ENCODE peak calls at places on chromosomes 1 and 21, in seven cellular contexts. F is K562, M is ascending aorta, B is adrenal gland, U is lower lobe of right lung, Q is HepG2, V is GM23248. J is an unnamed sample. For H3K9me3 and H3K36me3, the result is how much of the 10 kb centered on the place peaks cover.

GRCh38 chr21:45498646-45499000 is 43.6 kb downstream of the SLC19A1 start:
- DNase-seq in F (no peak), B (no peak), U (peak), Q (no peak), V (no peak), M (peak), J (no peak)

GRCh38 chr1:162374406-162374805 is 2.2 kb downstream of the SPATA46 start:
- DNase-seq in F (no peak), M (no peak), Q (no peak), V (no peak), B (no peak), U (no peak), J (no peak)

GRCh38 chr1:206518743-206519142 is 11.4 kb downstream of the RASSF5 start:
- DNase-seq in F (no peak), M (no peak), V (no peak), U (no peak), Q (no peak), B (no peak), J (no peak)

GRCh38 chr1:209655412-209655811 is 3.2 kb upstream of the LAMB3 start:
- DNase-seq in V (no peak), U (no peak), F (no peak), B (no peak), M (no peak), Q (no peak), J (no peak)

GRCh38 chr1:83787246-83787998 is 211.5 kb downstream of the TTLL7 start:
- DNase-seq in V (no peak), U (no peak), Q (no peak), F (no peak), M (no peak), B (no peak), J (no peak)

GRCh38 chr1:49051647-49052046 is 275.0 kb upstream of the BEND5 start:
- DNase-seq in F (no peak), U (no peak), V (no peak), Q (no peak), M (no peak), B (no peak), J (no peak)

GRCh38 chr1:217313096-217313495 is 317.8 kb downstream of the GPATCH2 start:
- DNase-seq in F (no peak), Q (no peak), B (no peak), U (no peak), M (no peak), V (no peak), J (no peak)

GRCh38 chr1:236066828-236067386 is 2.0 kb upstream of the NID1 start:
- DNase-seq in V (no peak), M (peak), Q (no peak), U (peak), F (no peak), B (peak), J (no peak)

GRCh38 chr1:77797991-77798390 is 18.5 kb downstream of the MIGA1 start:
- DNase-seq in M (no peak), F (no peak), B (no peak), V (peak), Q (no peak), U (no peak), J (no peak)

GRCh38 chr1:85606414-85606800 is 25.8 kb downstream of the CCN1 start:
- DNase-seq in B (no peak), F (no peak), Q (no peak), M (no peak), U (no peak), V (peak), J (no peak)

GRCh38 chr1:150272379-150272840 is at the start of gene C1orf54:
- DNase-seq in Q (no peak), F (no peak), M (peak), B (no peak), U (no peak), V (peak), J (no peak)

GRCh38 chr1:100736766-100737165 is 17.2 kb downstream of the VCAM1 start:
- DNase-seq in F (no peak), U (no peak), M (no peak), V (peak), Q (no peak), B (no peak), J (no peak)

GRCh38 chr1:23371987-23372386 is 2.4 kb upstream of the ZNF436 start:
- DNase-seq in B (no peak), F (no peak), Q (no peak), V (no peak), M (no peak), U (no peak), J (no peak)

GRCh38 chr1:223010552-223011229 is 132.4 kb downstream of the TLR5 start:
- DNase-seq in F (no peak), V (peak), B (no peak), M (no peak), U (no peak), Q (peak), J (no peak)

GRCh38 chr1:172473302-172473701 is 29.4 kb upstream of the PIGC start:
- DNase-seq in V (no peak), Q (no peak), U (no peak), B (no peak), F (no peak), M (no peak), J (no peak)

GRCh38 chr1:1216770-1217620 is 3.0 kb upstream of the TNFRSF4 start:
- DNase-seq in V (no peak), B (no peak), F (peak), U (no peak), Q (no peak), M (no peak), J (no peak)

GRCh38 chr1:169889871-169890270 is 3.8 kb downstream of the SCYL3 start:
- DNase-seq in B (no peak), V (no peak), Q (no peak), M (no peak), F (no peak), U (no peak), J (no peak)
- H3K4me3 ChIP-seq in B (no peak), V (no peak), Q (no peak), M (no peak), F (no peak), U (no peak), J (no peak)

DNA sequence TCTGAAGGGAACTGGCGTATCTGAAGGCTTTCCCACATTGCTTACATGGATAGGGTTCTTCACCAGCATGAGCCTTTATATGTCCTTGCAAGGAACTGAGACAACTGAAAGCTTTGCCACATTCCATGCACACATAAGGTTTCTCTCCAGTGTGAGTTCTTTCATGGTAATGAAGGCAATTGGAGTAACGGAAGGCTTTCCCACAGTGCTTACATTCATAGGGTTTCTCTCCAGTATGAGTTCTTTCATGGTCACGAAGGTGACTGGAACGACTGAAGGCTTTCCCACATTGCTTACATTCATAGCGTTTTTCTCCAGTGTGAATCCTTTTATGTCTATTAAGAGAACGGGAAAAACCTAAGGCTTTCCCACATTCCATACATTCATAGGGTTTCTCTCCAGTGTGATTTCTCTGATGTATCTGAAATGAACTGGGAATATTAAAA is 15.0 kb downstream of the ZNF124 start:
- DNase-seq in V (peak), B (no peak), U (no peak), F (no peak), Q (no peak), M (no peak), J (no peak)
- H3K9me3 ChIP-seq in V (under half), B (half or more), U (half or more), F (under half), Q (half or more), M (half or more), J (half or more)

GRCh38 chr1:231719485-231720183 is 93.0 kb downstream of the DISC1 start:
- DNase-seq in M (no peak), F (no peak), V (no peak), B (no peak), Q (peak), U (no peak), J (no peak)
- H3K36me3 ChIP-seq in M (under half), F (under half), V (under half), B (under half), Q (under half), U (under half), J (under half)

GRCh38 chr1:61327436-61327835 is 245.1 kb downstream of the NFIA start:
- DNase-seq in V (no peak), M (no peak), B (no peak), Q (no peak), U (no peak), F (no peak), J (no peak)

GRCh38 chr1:61332196-61332753 is 249.9 kb downstream of the NFIA start:
- DNase-seq in Q (no peak), M (no peak), B (no peak), U (no peak), F (no peak), V (no peak), J (no peak)

GRCh38 chr1:61329556-61329955 is 247.2 kb downstream of the NFIA start:
- DNase-seq in U (no peak), V (no peak), M (no peak), B (no peak), Q (no peak), F (no peak), J (no peak)

GRCh38 chr1:61330571-61330970 is 248.2 kb downstream of the NFIA start:
- DNase-seq in Q (no peak), V (no peak), U (no peak), B (no peak), M (no peak), F (no peak), J (no peak)

GRCh38 chr1:61330018-61330417 is 247.7 kb downstream of the NFIA start:
- DNase-seq in B (no peak), Q (no peak), U (no peak), M (no peak), V (peak), F (no peak), J (no peak)
- H3K4me3 ChIP-seq in B (no peak), Q (no peak), U (no peak), M (no peak), V (no peak), F (no peak), J (no peak)

DNA sequence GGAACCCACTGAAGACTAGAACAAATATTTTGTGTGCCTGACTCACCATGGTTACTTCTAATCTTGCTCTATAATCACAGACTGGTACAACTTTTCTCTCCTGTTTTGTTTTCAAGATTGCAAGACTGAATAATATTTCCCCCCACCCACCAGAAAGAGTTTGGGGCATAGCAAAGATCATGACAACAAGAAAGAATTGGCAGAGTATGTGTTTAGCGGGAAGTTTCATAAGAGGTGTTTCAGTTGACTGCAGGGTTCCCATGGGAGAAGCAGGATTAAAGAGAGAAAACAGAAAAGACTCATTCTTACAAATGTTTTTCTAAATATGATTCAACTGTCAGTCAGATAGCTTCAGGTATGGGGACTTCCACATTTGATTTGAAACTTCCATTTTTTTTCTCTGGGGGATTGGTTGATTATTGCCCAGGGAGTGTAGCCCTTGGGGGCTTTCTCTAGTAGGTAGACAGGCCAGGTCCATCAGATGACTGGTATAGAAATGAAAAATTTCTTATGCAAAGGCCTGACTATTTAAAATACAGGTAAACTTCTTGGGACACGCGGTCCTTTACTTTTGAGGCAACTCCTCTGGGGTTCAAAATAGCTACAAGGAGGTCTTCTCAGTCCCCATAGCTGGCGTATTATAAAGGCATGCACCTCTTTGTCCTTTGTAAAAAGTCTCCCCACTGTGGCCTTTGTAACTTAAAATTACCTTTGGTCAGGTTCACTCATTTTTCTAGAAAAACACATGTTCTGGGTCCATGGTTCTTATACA is 13.9 kb downstream of the OR14I1 start:
- DNase-seq in B (no peak), F (no peak), Q (no peak), M (no peak), U (no peak), V (no peak), J (no peak)
- H3K9me3 ChIP-seq in B (under half), F (under half), Q (under half), M (under half), U (under half), V (under half), J (under half)

DNA sequence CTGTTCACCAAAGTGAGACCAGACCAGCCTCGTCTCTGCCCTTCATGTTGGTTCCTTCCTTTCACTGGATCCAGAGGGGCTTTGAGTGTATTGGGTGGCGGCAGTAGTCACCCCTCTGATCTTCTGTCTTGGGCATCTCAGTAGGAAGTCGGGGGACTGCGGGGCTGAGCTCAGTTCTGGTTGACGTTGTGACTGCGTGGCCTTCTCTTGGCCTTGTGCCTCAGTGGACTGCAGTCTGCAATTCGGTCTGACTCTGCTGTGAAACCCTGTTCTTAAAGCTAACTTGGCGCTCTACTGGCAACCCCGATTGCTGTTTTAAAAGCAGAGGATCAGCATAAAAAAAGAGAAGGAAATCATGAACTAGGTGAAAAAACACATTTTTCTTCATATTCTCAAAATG is 56.7 kb downstream of the SLC37A1 start:
- DNase-seq in U (no peak), B (no peak), V (no peak), M (no peak), Q (no peak), F (no peak), J (no peak)
- H3K36me3 ChIP-seq in U (under half), B (under half), V (under half), M (under half), Q (under half), F (under half), J (under half)

DNA sequence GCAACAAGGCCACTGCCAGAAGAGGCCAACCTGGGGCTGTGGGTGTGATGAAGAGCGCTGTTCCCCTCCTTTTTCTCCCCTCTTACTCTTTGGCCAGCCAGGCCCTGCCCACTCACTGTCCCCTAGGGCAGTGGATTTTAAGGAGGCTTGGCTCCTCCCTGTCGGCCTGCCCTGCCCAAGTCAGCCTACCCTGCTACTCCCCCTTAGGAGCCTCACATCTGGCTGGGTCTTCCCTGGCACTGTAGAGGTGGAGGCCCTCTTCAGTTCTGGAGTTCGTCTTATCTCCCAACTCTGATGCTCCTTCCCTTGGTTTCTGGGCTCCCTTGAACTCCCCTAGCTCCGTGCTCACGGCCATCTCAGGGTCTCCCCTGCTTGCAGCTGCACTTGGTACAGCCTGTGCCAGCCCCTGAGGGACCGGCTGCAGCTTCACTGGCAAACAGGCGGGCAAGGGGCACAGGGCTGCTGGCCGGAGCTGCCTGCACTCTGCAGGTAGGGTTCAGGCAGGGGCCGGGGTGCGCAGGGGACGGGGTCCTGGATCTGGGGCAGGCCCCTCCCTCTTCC is 4.0 kb downstream of the AMPD2 start:
- DNase-seq in U (no peak), F (no peak), Q (no peak), B (no peak), V (peak), M (no peak), J (no peak)
- H3K4me3 ChIP-seq in U (peak), F (no peak), Q (no peak), B (no peak), V (peak), M (no peak), J (no peak)

GRCh38 chr1:152513081-152513480 is 1.2 kb upstream of the CRCT1 start:
- DNase-seq in B (no peak), F (no peak), M (no peak), U (no peak), Q (no peak), V (no peak), J (no peak)
- H3K9me3 ChIP-seq in B (under half), F (under half), M (under half), U (under half), Q (under half), V (under half), J (under half)

GRCh38 chr1:55131801-55132200 is 83.4 kb downstream of the USP24 start:
- DNase-seq in Q (no peak), U (no peak), B (no peak), M (no peak), F (no peak), V (peak), J (no peak)
- H3K36me3 ChIP-seq in Q (half or more), U (half or more), B (under half), M (under half), F (half or more), V (half or more), J (under half)

DNA sequence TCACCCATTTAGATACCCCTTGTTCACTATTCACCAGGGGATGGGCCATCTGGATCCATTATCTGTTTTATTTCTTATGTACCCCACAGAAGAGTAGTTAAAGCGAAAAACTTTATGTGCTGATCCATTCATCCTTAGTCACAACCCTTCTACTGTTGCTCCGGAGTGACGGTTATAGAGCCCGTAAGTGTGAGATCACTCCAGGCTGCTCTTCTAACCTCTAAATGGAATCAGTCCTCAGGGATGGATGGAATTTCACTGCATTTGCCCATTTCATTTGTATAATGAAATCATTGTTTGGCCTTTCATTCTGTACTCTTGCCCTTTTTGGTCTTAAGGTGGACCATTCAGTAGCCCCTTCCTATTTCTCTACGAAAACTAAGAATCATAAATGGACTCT is 409.3 kb upstream of the RUNX1 start:
- DNase-seq in F (no peak), U (no peak), B (no peak), V (no peak), M (no peak), Q (no peak), J (no peak)
- H3K4me3 ChIP-seq in F (no peak), U (no peak), B (no peak), V (no peak), M (no peak), Q (no peak), J (no peak)